ENCODE peak calls at places on chromosomes 1 and 21, in four cellular contexts. M is stimulated activated CD8-positive, alpha-beta memory T cell treated with anti-CD3 and anti-CD28 coated beads, Interleukin-15, amount 100 ng/mL, for 24 hours; F is lower leg skin; P is immature natural killer cell. S is an unnamed sample.

GRCh38 chr1:171645553-171646336 is 6.7 kb downstream of the MYOC start:
- DNase-seq in M (no peak), F (no peak), P (no peak), S (peak)

GRCh38 chr1:38193040-38193439 is 146.4 kb upstream of the POU3F1 start:
- DNase-seq in M (no peak), F (no peak), P (no peak), S (no peak)

GRCh38 chr1:199742547-199742946 is 285.0 kb upstream of the NR5A2 start:
- DNase-seq in M (no peak), F (no peak), P (no peak), S (no peak)

GRCh38 chr1:113534130-113534817 is 144.0 kb downstream of the MAGI3 start:
- DNase-seq in M (no peak), F (no peak), P (no peak), S (no peak)

GRCh38 chr21:14677023-14677422 is 130.9 kb upstream of the SAMSN1 start:
- DNase-seq in M (no peak), F (no peak), P (no peak), S (no peak)

GRCh38 chr21:45977396-45977795 is 4.2 kb upstream of the COL6A1 start:
- DNase-seq in M (no peak), F (peak), P (no peak), S (peak)

GRCh38 chr1:22689505-22689904 is 21.1 kb upstream of the EPHB2 start:
- DNase-seq in M (no peak), F (no peak), P (no peak), S (no peak)

GRCh38 chr1:161792740-161793139 is 26.6 kb downstream of the ATF6 start:
- DNase-seq in M (no peak), F (no peak), P (peak), S (no peak)

GRCh38 chr1:206808615-206809014 is 36.3 kb upstream of the IL10 start:
- DNase-seq in M (no peak), F (no peak), P (peak), S (no peak)

GRCh38 chr1:6041432-6042062 is 4.1 kb upstream of the KCNAB2 start:
- DNase-seq in M (no peak), F (no peak), P (no peak), S (peak)

GRCh38 chr1:92485374-92486250 is 1.1 kb downstream of the GFI1 start:
- DNase-seq in M (peak), F (no peak), P (peak), S (no peak)

GRCh38 chr1:216604771-216605170 is 118.5 kb downstream of the ESRRG start:
- DNase-seq in M (no peak), F (no peak), P (no peak), S (no peak)

GRCh38 chr1:224513787-224514209 is 79.2 kb upstream of the WDR26 start:
- DNase-seq in M (peak), F (peak), P (peak), S (peak)

GRCh38 chr21:37675202-37675801 is 241.0 kb downstream of the KCNJ6 start:
- DNase-seq in M (peak), F (peak), P (peak), S (peak)

GRCh38 chr1:26922201-26922729 is 722 bp downstream of the NUDC start:
- DNase-seq in M (no peak), F (no peak), P (no peak), S (no peak)

GRCh38 chr1:206470692-206471414 is 577 bp downstream of the IKBKE start:
- DNase-seq in M (no peak), F (no peak), P (peak), S (no peak)

GRCh38 chr1:10631811-10632481 is 157.2 kb downstream of the PEX14 start:
- DNase-seq in M (no peak), F (no peak), P (no peak), S (no peak)

GRCh38 chr1:53478186-53478585 is 19.0 kb downstream of the DMRTB1 start:
- DNase-seq in M (no peak), F (no peak), P (no peak), S (no peak)

GRCh38 chr1:162019006-162019405 is 4.7 kb downstream of the OLFML2B start:
- DNase-seq in M (no peak), F (peak), P (no peak), S (no peak)

GRCh38 chr1:183096889-183097288 is 73.7 kb downstream of the LAMC1 start:
- DNase-seq in M (no peak), F (no peak), P (no peak), S (peak)

GRCh38 chr1:221816899-221817298 is 75.0 kb upstream of the DUSP10 start:
- DNase-seq in M (no peak), F (no peak), P (no peak), S (no peak)

GRCh38 chr1:114081145-114082046 is 72.3 kb downstream of the SYT6 start:
- DNase-seq in M (no peak), F (peak), P (no peak), S (no peak)

GRCh38 chr1:92784051-92784638 is 763 bp downstream of the EVI5 start:
- DNase-seq in M (no peak), F (peak), P (peak), S (peak)

GRCh38 chr1:113153116-113153803 is 80.3 kb downstream of the LRIG2 start:
- DNase-seq in M (no peak), F (no peak), P (no peak), S (no peak)

GRCh38 chr1:77509898-77510297 is 172.6 kb downstream of the ZZZ3 start:
- DNase-seq in M (no peak), F (no peak), P (no peak), S (no peak)